ENCODE peak calls at places on chromosomes 16 and 17, in five cellular contexts. E is spleen, Z is stomach, F is ovary, B is body of pancreas. J is an unnamed sample.

GRCh38 chr17:28370744-28371103 is 617 bp upstream of the VTN start:
- DNase-seq in B (no peak), E (no peak), Z (no peak), F (no peak), J (no peak)

GRCh38 chr17:17826942-17827785 is 9.6 kb downstream of the SREBF1 start:
- DNase-seq in E (no peak), B (no peak), Z (no peak), F (no peak), J (no peak)

GRCh38 chr16:87324411-87325275 is 7.5 kb upstream of the C16orf95 start:
- DNase-seq in Z (no peak), F (peak; percentile 44), E (peak; percentile 84), B (peak; percentile 20), J (peak; percentile 30)

GRCh38 chr17:79933863-79934652 is 94.8 kb upstream of the CBX4 start:
- DNase-seq in B (peak; percentile 43), E (peak; percentile 86), F (no peak), Z (peak; percentile 71), J (peak; percentile 73)

GRCh38 chr17:83128306-83129240 is 49.2 kb downstream of the METRNL start:
- DNase-seq in E (peak; percentile 56), F (no peak), Z (no peak), B (no peak), J (no peak)

GRCh38 chr17:9899280-9900018 is 5.6 kb downstream of the RCVRN start:
- DNase-seq in B (peak; percentile 37), E (no peak), Z (no peak), F (peak; percentile 66), J (no peak)

GRCh38 chr16:89873822-89874689 is 664 bp downstream of the TCF25 start:
- DNase-seq in F (peak; percentile 97), Z (peak; percentile 97), B (peak; percentile 95), E (peak; percentile 98), J (peak; percentile 97)

GRCh38 chr16:88381820-88382451 is 823 bp upstream of the ZNF469 start:
- DNase-seq in B (no peak), Z (no peak), F (no peak), E (peak; percentile 56), J (no peak)

GRCh38 chr17:71085238-71086033 is 916.1 kb downstream of the KCNJ2 start:
- DNase-seq in E (no peak), B (peak; percentile 13), F (no peak), Z (peak; percentile 27), J (peak; percentile 14)

GRCh38 chr16:11370084-11370931 is 25.0 kb downstream of the RMI2 start:
- DNase-seq in F (no peak), E (peak; percentile 91), B (peak; percentile 50), Z (no peak), J (no peak)

GRCh38 chr17:2947588-2947950 is 115.8 kb downstream of the OR1D5 start:
- DNase-seq in E (peak; percentile 7), B (no peak), Z (no peak), F (no peak), J (no peak)

GRCh38 chr17:3913531-3914318 is 2.5 kb downstream of the P2RX1 start:
- DNase-seq in Z (peak; percentile 85), F (peak; percentile 80), E (peak; percentile 96), B (peak; percentile 82), J (peak; percentile 88)

GRCh38 chr16:69796285-69797118 is 34.4 kb downstream of the WWP2 start:
- DNase-seq in E (no peak), F (peak; percentile 43), Z (no peak), B (peak; percentile 51), J (peak; percentile 25)

GRCh38 chr16:70478912-70479341 is 24.5 kb downstream of the FCSK start:
- DNase-seq in F (no peak), B (no peak), Z (no peak), E (no peak), J (no peak)

GRCh38 chr17:2214047-2214717 is 89.4 kb downstream of the SMG6 start:
- DNase-seq in B (peak; percentile 36), F (peak; percentile 75), E (no peak), Z (no peak), J (peak; percentile 29)

GRCh38 chr16:8554881-8555280 is 35.4 kb downstream of the TMEM114 start:
- DNase-seq in F (no peak), Z (no peak), E (no peak), B (no peak), J (no peak)

GRCh38 chr16:76502555-76502954 is 225.4 kb downstream of the CNTNAP4 start:
- DNase-seq in Z (no peak), B (no peak), E (no peak), F (no peak), J (no peak)

GRCh38 chr17:48997827-48998556 is 807 bp downstream of the IGF2BP1 start:
- DNase-seq in F (no peak), E (no peak), B (no peak), Z (no peak), J (no peak)

GRCh38 chr16:83888672-83889044 is 10.3 kb upstream of the MLYCD start:
- DNase-seq in F (no peak), Z (no peak), B (no peak), E (no peak), J (no peak)

GRCh38 chr17:30449480-30449879 is 27.7 kb upstream of the GOSR1 start:
- DNase-seq in Z (no peak), F (peak; percentile 56), B (no peak), E (no peak), J (no peak)

GRCh38 chr17:76272541-76273434 is 7.6 kb downstream of the UBALD2 start:
- DNase-seq in Z (no peak), F (no peak), B (peak; percentile 19), E (peak; percentile 84), J (no peak)

GRCh38 chr16:22782299-22782698 is 31.7 kb upstream of the HS3ST2 start:
- DNase-seq in Z (no peak), F (no peak), E (no peak), B (peak; percentile 39), J (no peak)

GRCh38 chr17:51346218-51346982 is 86.1 kb downstream of the UTP18 start:
- DNase-seq in B (no peak), F (no peak), Z (no peak), E (no peak), J (no peak)

GRCh38 chr17:72501404-72502110 is 380.7 kb downstream of the SOX9 start:
- DNase-seq in Z (peak; percentile 90), B (peak; percentile 95), F (no peak), E (peak; percentile 45), J (no peak)

GRCh38 chr16:13238182-13238581 is 336.8 kb downstream of the SHISA9 start:
- DNase-seq in E (no peak), Z (no peak), B (no peak), F (no peak), J (no peak)

GRCh38 chr17:51147641-51148040 is 5.7 kb upstream of the NME1 start:
- DNase-seq in B (no peak), F (no peak), E (no peak), Z (no peak), J (no peak)

GRCh38 chr17:36092228-36092627 is 2.3 kb upstream of the CCL3 start:
- DNase-seq in Z (no peak), E (no peak), B (no peak), F (no peak), J (no peak)

GRCh38 chr16:65624696-65625095 is 502.8 kb upstream of the CDH11 start:
- DNase-seq in E (no peak), B (no peak), Z (no peak), F (no peak), J (no peak)

GRCh38 chr16:9258423-9259051 is 167.1 kb downstream of the HAPSTR1 start:
- DNase-seq in F (no peak), E (no peak), Z (no peak), B (peak; percentile 62), J (peak; percentile 18)

GRCh38 chr17:66664336-66664735 is 170.6 kb upstream of the CACNG5 start:
- DNase-seq in Z (no peak), B (no peak), F (no peak), E (no peak), J (no peak)

GRCh38 chr17:66661857-66662256 is 173.1 kb upstream of the CACNG5 start:
- DNase-seq in Z (no peak), B (no peak), E (no peak), F (no peak), J (no peak)

GRCh38 chr17:66663041-66663494 is 171.8 kb upstream of the CACNG5 start:
- DNase-seq in B (no peak), Z (no peak), E (no peak), F (no peak), J (no peak)

GRCh38 chr17:66662496-66662895 is 172.4 kb upstream of the CACNG5 start:
- DNase-seq in B (no peak), E (no peak), Z (no peak), F (no peak), J (no peak)

GRCh38 chr17:66661411-66661843 is 173.5 kb upstream of the CACNG5 start:
- DNase-seq in B (no peak), Z (peak; percentile 45), E (no peak), F (no peak), J (no peak)
- H3K4me3 ChIP-seq in B (no peak overlapping the region), Z (no peak overlapping the region), E (no peak overlapping the region), F (no peak overlapping the region), J (no peak overlapping the region)

GRCh38 chr17:77366206-77366557 is 225.4 kb downstream of the SEC14L1 start:
- DNase-seq in F (no peak), E (peak; percentile 43), Z (no peak), B (no peak), J (no peak)
- H3K4me1 ChIP-seq in F (peaks cover 27% of the 10 kb centered on the region), E (peaks cover 82% of the 10 kb centered on the region), Z (peaks cover 67% of the 10 kb centered on the region), B (peaks cover 50% of the 10 kb centered on the region), J (peaks cover 35% of the 10 kb centered on the region)

GRCh38 chr17:68291836-68292688 is 767 bp downstream of the ARSG start:
- DNase-seq in Z (peak; percentile 76), F (peak; percentile 56), E (peak; percentile 100), B (peak; percentile 81), J (peak; percentile 84)
- TF ChIP-seq POLR2A in Z (peak; percentile 11), F (no peak), E (peak; percentile 89), B (peak; percentile 42), J (peak; percentile 63)

DNA sequence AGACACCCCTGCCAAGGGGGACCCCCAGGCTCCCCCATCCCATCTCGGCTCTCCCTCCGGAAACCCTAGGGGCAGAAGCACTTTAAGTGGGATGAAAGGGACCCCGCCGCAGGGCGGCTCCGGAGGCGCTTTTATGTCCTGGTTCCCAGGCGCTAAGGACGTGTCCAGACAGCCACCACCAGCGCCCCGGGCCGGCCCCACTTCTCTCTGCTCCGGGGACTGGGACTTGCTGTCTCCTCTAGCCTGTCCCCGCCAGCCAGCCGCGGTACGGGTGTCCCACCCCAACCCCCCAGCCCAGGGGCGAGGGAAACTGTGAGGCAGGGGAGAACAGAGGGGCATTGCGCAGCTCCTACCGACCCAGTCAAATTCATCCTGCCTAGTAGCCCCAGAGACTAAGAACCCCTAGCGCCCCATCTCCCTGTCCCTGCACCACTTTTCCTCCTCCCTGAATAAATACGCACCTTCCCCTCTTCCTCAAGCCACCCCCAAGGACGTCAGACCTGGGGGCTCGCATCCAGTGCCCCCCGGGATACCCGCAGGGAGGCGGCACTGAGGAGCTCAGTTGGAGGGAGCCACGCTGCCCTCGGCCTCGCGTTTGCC is 4.1 kb downstream of the SP6 start:
- DNase-seq in B (no peak), E (no peak), F (no peak), Z (no peak), J (no peak)
- H3K4me3 ChIP-seq in B (no peak overlapping the region), E (no peak overlapping the region), F (no peak overlapping the region), Z (no peak overlapping the region), J (no peak overlapping the region)

DNA sequence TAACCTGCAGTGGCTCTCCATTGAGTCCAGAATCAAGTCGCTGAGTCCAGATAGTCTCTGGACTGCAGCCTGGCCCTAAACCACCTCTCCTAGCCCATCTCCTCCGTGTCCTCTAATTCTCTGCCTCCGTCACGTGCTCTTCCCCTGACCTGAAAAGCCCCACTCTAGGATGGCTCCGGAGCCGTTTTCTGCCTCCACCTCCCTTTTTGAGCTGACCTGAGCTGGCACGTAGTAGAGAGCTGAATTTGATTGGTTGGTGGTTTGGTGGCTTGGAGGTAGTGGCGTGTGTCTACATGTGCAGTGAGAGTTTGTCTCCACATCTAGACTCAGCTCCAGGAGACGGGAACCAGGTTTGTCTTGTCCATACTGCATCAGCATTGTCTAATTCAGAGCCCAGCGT is 2.9 kb downstream of the SBK1 start:
- DNase-seq in Z (no peak), B (no peak), F (no peak), E (no peak), J (no peak)
- H3K4me1 ChIP-seq in Z (peaks cover 24% of the 10 kb centered on the region), B (peaks cover 22% of the 10 kb centered on the region), F (peaks cover 7% of the 10 kb centered on the region), E (peaks cover 24% of the 10 kb centered on the region), J (peaks cover 6% of the 10 kb centered on the region)